ENCODE peak calls at places on chromosome X, in eight cellular contexts. K, Y, W, R, F, X, B and A are unnamed samples.

GRCh38 chrX:44071070-44071645 is 98.0 kb upstream of the NDP start:
- DNase-seq in X (no peak), Y (no peak), F (no peak), B (no peak), R (no peak), W (no peak), K (no peak), A (no peak)

GRCh38 chrX:85109235-85109634 is 105.6 kb downstream of the APOOL start:
- DNase-seq in X (no peak), B (peak), W (no peak), Y (peak), R (no peak), K (no peak), F (peak), A (peak)

GRCh38 chrX:39855748-39856129 is 242.0 kb downstream of the BCOR start:
- DNase-seq in W (peak), K (peak), Y (peak), F (peak), R (no peak), B (peak), X (peak), A (peak)

GRCh38 chrX:68461541-68461940 is 28.2 kb upstream of the OPHN1 start:
- DNase-seq in F (no peak), Y (no peak), W (no peak), B (no peak), X (no peak), K (no peak), R (no peak), A (no peak)

GRCh38 chrX:41382699-41383645 is 49.0 kb downstream of the DDX3X start:
- DNase-seq in X (peak), F (no peak), B (no peak), K (peak), Y (no peak), R (no peak), W (peak), A (no peak)

GRCh38 chrX:434946-435345 is 48.2 kb upstream of the PPP2R3B start:
- DNase-seq in W (no peak), B (no peak), K (no peak), R (no peak), F (no peak), X (no peak), Y (no peak), A (no peak)

GRCh38 chrX:123818243-123818642 is 41.6 kb upstream of the XIAP start:
- DNase-seq in R (no peak), K (no peak), B (no peak), W (no peak), F (peak), X (no peak), Y (no peak), A (no peak)

GRCh38 chrX:44874481-44875184 is 1.6 kb downstream of the KDM6A start:
- DNase-seq in W (peak), R (no peak), F (peak), Y (peak), B (peak), X (peak), K (no peak), A (peak)

GRCh38 chrX:96372313-96373046 is 312.2 kb upstream of the DIAPH2 start:
- DNase-seq in F (peak), R (peak), W (no peak), Y (peak), X (no peak), K (peak), B (peak), A (no peak)

GRCh38 chrX:137194164-137194563 is 160.4 kb upstream of the GPR101 start:
- DNase-seq in W (no peak), K (peak), R (no peak), Y (peak), B (peak), F (peak), X (peak), A (no peak)

GRCh38 chrX:5236096-5236495 is 992.6 kb downstream of the NLGN4X start:
- DNase-seq in Y (no peak), X (no peak), R (no peak), B (no peak), K (peak), W (no peak), F (peak), A (no peak)

GRCh38 chrX:95059909-95060308 is 1385.9 kb downstream of the FAM133A start:
- DNase-seq in X (no peak), R (no peak), K (no peak), W (no peak), B (no peak), F (no peak), Y (no peak), A (no peak)

GRCh38 chrX:75648803-75649588 is 126.2 kb upstream of the ZDHHC15 start:
- DNase-seq in K (no peak), Y (no peak), X (no peak), R (no peak), F (no peak), W (no peak), B (no peak), A (no peak)

GRCh38 chrX:30920271-30920670 is 31.2 kb upstream of the TAB3 start:
- DNase-seq in B (no peak), Y (no peak), X (no peak), F (no peak), K (no peak), R (no peak), W (no peak), A (no peak)

GRCh38 chrX:93673056-93673868 is at the start of gene NAP1L3:
- DNase-seq in B (peak), F (peak), W (peak), K (peak), R (peak), X (peak), Y (peak), A (peak)

GRCh38 chrX:101973066-101973465 is 41.2 kb upstream of the ZMAT1 start:
- DNase-seq in K (no peak), Y (no peak), W (no peak), B (no peak), F (no peak), X (no peak), R (no peak), A (no peak)

GRCh38 chrX:101232316-101232715 is 12.7 kb downstream of the DRP2 start:
- DNase-seq in Y (no peak), R (no peak), W (no peak), K (no peak), B (no peak), F (no peak), X (no peak), A (no peak)

GRCh38 chrX:110201799-110202198 is 116.1 kb downstream of the AMMECR1 start:
- DNase-seq in X (no peak), B (no peak), F (no peak), K (no peak), Y (no peak), W (no peak), R (no peak), A (no peak)

GRCh38 chrX:1393871-1394615 is 2.1 kb upstream of the SLC25A6 start:
- DNase-seq in X (no peak), K (no peak), F (no peak), R (no peak), B (no peak), Y (no peak), W (no peak), A (no peak)

GRCh38 chrX:129637217-129638109 is 17.3 kb downstream of the APLN start:
- DNase-seq in X (peak), F (peak), B (peak), R (no peak), K (peak), W (peak), Y (peak), A (peak)

GRCh38 chrX:133171962-133172708 is 46.0 kb downstream of the TFDP3 start:
- DNase-seq in X (no peak), Y (peak), W (no peak), B (no peak), F (peak), R (no peak), K (peak), A (peak)

GRCh38 chrX:37995428-37995827 is 10.9 kb upstream of the SYTL5 start:
- DNase-seq in X (no peak), R (no peak), F (no peak), B (no peak), Y (no peak), W (no peak), K (no peak), A (no peak)